ENCODE peak calls at places on chromosome 9, in eight cellular contexts. I is naive thymus-derived CD8-positive, alpha-beta T cell; K is aorta; G is stimulated activated CD4-positive, alpha-beta T cell treated with anti-CD3 and anti-CD28 coated beads, Interleukin-15, amount 100 ng/mL, for 1 hour; L is GM23338; J is fibroblast of lung; X is SJSA1; C is NCI-H1105. Y is an unnamed sample.

GRCh38 chr9:126217797-126218196 is 108.8 kb upstream of the MVB12B start:
- DNase-seq in G (no peak), I (no peak), C (no peak), K (no peak), X (no peak), J (no peak), L (no peak), Y (no peak)

GRCh38 chr9:224540-225520 is 10.2 kb downstream of the DOCK8 start:
- DNase-seq in X (no peak), G (no peak), J (no peak), K (no peak), I (no peak), C (no peak), L (no peak), Y (no peak)

GRCh38 chr9:128713411-128713780 is 10.5 kb downstream of the ZDHHC12 start:
- DNase-seq in G (no peak), I (no peak), J (no peak), X (no peak), C (no peak), L (no peak), K (peak), Y (no peak)

GRCh38 chr9:104795082-104795481 is 31.2 kb downstream of the NIPSNAP3B start:
- DNase-seq in C (no peak), I (no peak), L (no peak), K (no peak), G (no peak), J (no peak), X (no peak), Y (no peak)

GRCh38 chr9:33287087-33287490 is 3.2 kb upstream of the NFX1 start:
- DNase-seq in J (peak), L (peak), G (no peak), X (peak), K (no peak), I (peak), C (peak), Y (peak)

GRCh38 chr9:107530682-107531081 is 41.1 kb upstream of the KLF4 start:
- DNase-seq in K (no peak), G (no peak), I (no peak), J (no peak), L (no peak), X (no peak), C (no peak), Y (no peak)

GRCh38 chr9:130139251-130139650 is 33.0 kb upstream of the NCS1 start:
- DNase-seq in K (no peak), J (no peak), L (no peak), C (no peak), I (no peak), X (no peak), G (no peak), Y (no peak)

GRCh38 chr9:12771891-12772290 is 2.9 kb upstream of the LURAP1L start:
- DNase-seq in K (no peak), G (no peak), X (peak), L (no peak), J (peak), I (no peak), C (no peak), Y (no peak)

GRCh38 chr9:68932458-68932857 is 81.5 kb downstream of the PRKACG start:
- DNase-seq in L (no peak), K (no peak), I (no peak), G (no peak), X (no peak), C (no peak), J (no peak), Y (no peak)

GRCh38 chr9:107684224-107684623 is 194.7 kb upstream of the KLF4 start:
- DNase-seq in C (no peak), G (no peak), J (peak), X (no peak), K (no peak), I (no peak), L (no peak), Y (no peak)

GRCh38 chr9:113528811-113529210 is 65.3 kb downstream of the RGS3 start:
- DNase-seq in L (no peak), I (no peak), X (no peak), C (no peak), K (no peak), G (no peak), J (no peak), Y (no peak)

GRCh38 chr9:13817754-13818278 is 496.1 kb downstream of the NFIB start:
- DNase-seq in C (no peak), I (no peak), L (no peak), K (no peak), X (no peak), J (peak), G (no peak), Y (no peak)

GRCh38 chr9:18520395-18520794 is 46.4 kb downstream of the ADAMTSL1 start:
- DNase-seq in L (no peak), G (no peak), I (no peak), J (peak), K (no peak), C (no peak), X (no peak), Y (no peak)

GRCh38 chr9:93810028-93810971 is 144.9 kb downstream of the BARX1 start:
- DNase-seq in K (peak), C (no peak), X (no peak), G (no peak), I (no peak), L (peak), J (no peak), Y (no peak)

GRCh38 chr9:96376926-96377874 is 6.3 kb downstream of the SLC35D2 start:
- DNase-seq in G (no peak), X (peak), K (no peak), J (peak), C (no peak), L (no peak), I (no peak), Y (no peak)

GRCh38 chr9:69981686-69982450 is 61.8 kb upstream of the MAMDC2 start:
- DNase-seq in I (no peak), K (no peak), J (peak), G (no peak), C (no peak), X (peak), L (no peak), Y (no peak)

GRCh38 chr9:19552282-19552681 is 143.5 kb downstream of the ACER2 start:
- DNase-seq in K (no peak), I (no peak), J (no peak), X (no peak), G (no peak), L (no peak), C (no peak), Y (no peak)

GRCh38 chr9:127336708-127337352 is 60.1 kb upstream of the SLC2A8 start:
- DNase-seq in J (peak), G (no peak), I (no peak), X (peak), L (no peak), K (peak), C (no peak), Y (no peak)

GRCh38 chr9:31776471-31776870 is 608.0 kb upstream of the ACO1 start:
- DNase-seq in G (no peak), C (peak), L (no peak), K (no peak), X (no peak), J (no peak), I (no peak), Y (no peak)

GRCh38 chr9:108133680-108134079 is 644.1 kb upstream of the KLF4 start:
- DNase-seq in J (no peak), I (no peak), L (no peak), K (no peak), X (no peak), G (no peak), C (no peak), Y (no peak)